ENCODE peak calls at places on chromosomes 12 and 14, in seven cellular contexts. N is activated CD4-positive, alpha-beta T cell treated with anti-CD3 and anti-CD28 coated beads for 1 hour; X is HEK293T; W is small intestine; T is substantia nigra; S is glutamatergic neuron; M is nephron progenitor cell. V is an unnamed sample.

GRCh38 chr12:121489874-121490273 is 90.0 kb downstream of the RNF34 start:
- DNase-seq in N (no peak), X (no peak), W (no peak), T (no peak), S (no peak), M (peak; percentile 11), V (no peak)

GRCh38 chr12:14366211-14366762 is 805 bp downstream of the ATF7IP start:
- DNase-seq in N (no peak), X (no peak), W (peak; percentile 26), T (no peak), S (no peak), M (no peak), V (peak; percentile 14)

GRCh38 chr12:132886529-132887477 is 602 bp downstream of the CHFR start:
- DNase-seq in N (no peak), X (peak; percentile 43), W (peak; percentile 15), T (no peak), S (no peak), M (no peak), V (no peak)

GRCh38 chr14:22190411-22191191 is 398.4 kb downstream of the DAD1 start:
- DNase-seq in N (no peak), X (no peak), W (no peak), T (no peak), S (no peak), M (no peak), V (no peak)

GRCh38 chr12:27554421-27555186 is 30.6 kb downstream of the PPFIBP1 start:
- DNase-seq in N (no peak), X (no peak), W (no peak), T (peak; percentile 26), S (peak; percentile 24), M (peak; percentile 46), V (peak; percentile 74)

GRCh38 chr12:3527181-3527580 is 36.2 kb downstream of the PRMT8 start:
- DNase-seq in N (no peak), X (no peak), W (no peak), T (no peak), S (no peak), M (no peak), V (no peak)

GRCh38 chr14:105092912-105093425 is 27.7 kb upstream of the GPR132 start:
- DNase-seq in N (peak; percentile 50), X (peak; percentile 61), W (peak; percentile 74), T (no peak), S (no peak), M (peak; percentile 72), V (peak; percentile 96)

GRCh38 chr12:122021822-122022392 is at the start of gene BCL7A:
- DNase-seq in N (peak; percentile 46), X (peak; percentile 81), W (peak; percentile 61), T (peak; percentile 50), S (peak; percentile 78), M (peak; percentile 65), V (peak; percentile 92)

GRCh38 chr14:62209287-62209899 is 447.2 kb downstream of the SNAPC1 start:
- DNase-seq in N (no peak), X (no peak), W (no peak), T (no peak), S (no peak), M (no peak), V (peak; percentile 36)

GRCh38 chr12:108307006-108307405 is 32.1 kb downstream of the CMKLR1 start:
- DNase-seq in N (no peak), X (no peak), W (no peak), T (peak; percentile 42), S (no peak), M (no peak), V (peak; percentile 43)

GRCh38 chr12:1660304-1661187 is 30.3 kb upstream of the ADIPOR2 start:
- DNase-seq in N (peak; percentile 46), X (no peak), W (peak; percentile 99), T (peak; percentile 44), S (no peak), M (no peak), V (no peak)

GRCh38 chr14:48417715-48418500 is 742.5 kb upstream of the MDGA2 start:
- DNase-seq in N (no peak), X (no peak), W (no peak), T (no peak), S (no peak), M (no peak), V (no peak)

GRCh38 chr12:132500137-132500855 is 10.3 kb downstream of the FBRSL1 start:
- DNase-seq in N (no peak), X (no peak), W (no peak), T (no peak), S (no peak), M (no peak), V (no peak)

GRCh38 chr12:7068994-7069346 is 8.5 kb downstream of the C1S start:
- DNase-seq in N (no peak), X (no peak), W (peak; percentile 18), T (no peak), S (no peak), M (no peak), V (no peak)

GRCh38 chr12:2447861-2448260 is 346.9 kb upstream of the FKBP4 start:
- DNase-seq in N (no peak), X (no peak), W (no peak), T (no peak), S (no peak), M (peak; percentile 40), V (no peak)

GRCh38 chr14:104404922-104405321 is 174.6 kb upstream of the C14orf180 start:
- DNase-seq in N (no peak), X (no peak), W (no peak), T (no peak), S (no peak), M (no peak), V (no peak)

GRCh38 chr14:80213602-80214001 is 2.3 kb upstream of the DIO2 start:
- DNase-seq in N (no peak), X (peak; percentile 25), W (peak; percentile 13), T (no peak), S (peak; percentile 23), M (no peak), V (peak; percentile 60)

GRCh38 chr12:46788247-46788887 is 37.4 kb downstream of the SLC38A4 start:
- DNase-seq in N (no peak), X (no peak), W (no peak), T (no peak), S (no peak), M (no peak), V (no peak)

GRCh38 chr12:70052931-70053497 is 190.2 kb upstream of the CNOT2 start:
- DNase-seq in N (no peak), X (no peak), W (peak; percentile 94), T (no peak), S (no peak), M (no peak), V (peak; percentile 73)

GRCh38 chr12:75887979-75888378 is 143.6 kb downstream of the PHLDA1 start:
- DNase-seq in N (no peak), X (no peak), W (no peak), T (no peak), S (no peak), M (no peak), V (no peak)

GRCh38 chr12:113852695-113853490 is 113.2 kb downstream of the RBM19 start:
- DNase-seq in N (no peak), X (no peak), W (no peak), T (peak; percentile 41), S (no peak), M (no peak), V (no peak)

GRCh38 chr12:72010365-72010764 is 71.7 kb downstream of the TPH2 start:
- DNase-seq in N (no peak), X (no peak), W (no peak), T (no peak), S (no peak), M (no peak), V (no peak)